ENCODE peak calls at places on chromosomes 1 and 21, in five cellular contexts. Q, M, U, Z and K are unnamed samples.

GRCh38 chr1:37931148-37931492 is 15.7 kb downstream of the INPP5B start:
- DNase-seq in M (no peak), U (no peak), Z (no peak), Q (no peak), K (no peak)

GRCh38 chr1:54950361-54951163 is 29.9 kb upstream of the TMEM61 start:
- DNase-seq in U (peak; percentile 70), Q (peak; percentile 80), Z (peak; percentile 76), M (peak; percentile 79), K (peak; percentile 63)

GRCh38 chr1:56912325-56912724 is 53.5 kb downstream of the C8B start:
- DNase-seq in M (no peak), U (no peak), Q (no peak), Z (no peak), K (no peak)

GRCh38 chr1:227219715-227220292 is 98.5 kb downstream of the CDC42BPA start:
- DNase-seq in Q (no peak), M (no peak), U (no peak), Z (no peak), K (no peak)

GRCh38 chr21:44295163-44295601 is 4.7 kb upstream of the PFKL start:
- DNase-seq in Q (no peak), M (no peak), Z (no peak), U (no peak), K (no peak)

GRCh38 chr1:38527373-38527966 is 332.1 kb downstream of the RRAGC start:
- DNase-seq in U (no peak), M (no peak), Q (no peak), Z (no peak), K (no peak)

GRCh38 chr1:241022366-241022765 is 334.6 kb downstream of the RGS7 start:
- DNase-seq in M (no peak), Z (no peak), U (no peak), Q (no peak), K (no peak)

GRCh38 chr21:37082375-37082774 is 9.3 kb downstream of the TTC3 start:
- DNase-seq in Q (no peak), M (no peak), U (no peak), Z (no peak), K (no peak)

GRCh38 chr1:244276646-244277045 is 175.1 kb downstream of the ADSS2 start:
- DNase-seq in M (peak; percentile 38), U (no peak), Z (no peak), Q (no peak), K (no peak)

GRCh38 chr1:200184196-200184595 is 156.7 kb downstream of the NR5A2 start:
- DNase-seq in U (no peak), M (peak; percentile 88), Q (peak; percentile 92), Z (no peak), K (no peak)

GRCh38 chr1:167564592-167564991 is 11.0 kb upstream of the CREG1 start:
- DNase-seq in Q (no peak), U (no peak), M (no peak), Z (no peak), K (no peak)

GRCh38 chr1:42844592-42845140 is 1.7 kb upstream of the ZNF691 start:
- DNase-seq in M (no peak), Q (no peak), Z (no peak), U (no peak), K (no peak)

GRCh38 chr21:29233611-29234540 is 64.8 kb upstream of the BACH1 start:
- DNase-seq in M (no peak), Q (no peak), Z (no peak), U (no peak), K (peak; percentile 92)

GRCh38 chr1:210360852-210361477 is 32.3 kb downstream of the HHAT start:
- DNase-seq in Q (no peak), M (no peak), U (peak; percentile 44), Z (peak; percentile 53), K (no peak)

GRCh38 chr1:36161656-36162531 is 5.9 kb downstream of the MAP7D1 start:
- DNase-seq in Z (no peak), U (no peak), Q (peak; percentile 32), M (no peak), K (no peak)

GRCh38 chr21:44737706-44738354 is 26.5 kb upstream of the TSPEAR start:
- DNase-seq in M (no peak), Q (no peak), Z (no peak), U (no peak), K (no peak)

GRCh38 chr1:87044840-87045239 is 130.4 kb downstream of the HS2ST1 start:
- DNase-seq in U (no peak), M (no peak), Z (no peak), Q (no peak), K (no peak)

GRCh38 chr1:113314600-113314999 is 75.7 kb upstream of the MAGI3 start:
- DNase-seq in M (no peak), U (no peak), Z (no peak), Q (no peak), K (no peak)

GRCh38 chr1:194512957-194513356 is 1326.5 kb upstream of the B3GALT2 start:
- DNase-seq in Q (no peak), M (no peak), Z (no peak), U (no peak), K (no peak)

GRCh38 chr1:211613108-211613947 is 34.4 kb upstream of the SLC30A1 start:
- DNase-seq in U (peak; percentile 75), Z (no peak), M (peak; percentile 93), Q (peak; percentile 83), K (no peak)

GRCh38 chr1:98749152-98749756 is 87.7 kb downstream of the SNX7 start:
- DNase-seq in Z (no peak), Q (no peak), U (no peak), M (no peak), K (no peak)

GRCh38 chr1:34684246-34684645 is 70.6 kb upstream of the GJB5 start:
- DNase-seq in Q (no peak), U (no peak), M (no peak), Z (no peak), K (no peak)

GRCh38 chr1:24325587-24326449 is 6.7 kb downstream of the GRHL3 start:
- DNase-seq in Q (no peak), Z (no peak), U (no peak), M (no peak), K (no peak)

GRCh38 chr1:191592111-191592510 is 566.2 kb upstream of the RGS18 start:
- DNase-seq in U (no peak), Q (no peak), M (no peak), Z (no peak), K (no peak)

GRCh38 chr1:45669379-45669778 is 17.0 kb downstream of the GPBP1L1 start:
- DNase-seq in Z (no peak), M (no peak), Q (no peak), U (no peak), K (no peak)

GRCh38 chr1:106435269-106435668 is 621.2 kb upstream of the PRMT6 start:
- DNase-seq in Q (no peak), Z (no peak), U (no peak), M (no peak), K (no peak)

GRCh38 chr1:11691302-11691914 is at the start of gene DRAXIN:
- DNase-seq in M (no peak), Q (no peak), Z (peak; percentile 93), U (no peak), K (peak; percentile 73)

DNA sequence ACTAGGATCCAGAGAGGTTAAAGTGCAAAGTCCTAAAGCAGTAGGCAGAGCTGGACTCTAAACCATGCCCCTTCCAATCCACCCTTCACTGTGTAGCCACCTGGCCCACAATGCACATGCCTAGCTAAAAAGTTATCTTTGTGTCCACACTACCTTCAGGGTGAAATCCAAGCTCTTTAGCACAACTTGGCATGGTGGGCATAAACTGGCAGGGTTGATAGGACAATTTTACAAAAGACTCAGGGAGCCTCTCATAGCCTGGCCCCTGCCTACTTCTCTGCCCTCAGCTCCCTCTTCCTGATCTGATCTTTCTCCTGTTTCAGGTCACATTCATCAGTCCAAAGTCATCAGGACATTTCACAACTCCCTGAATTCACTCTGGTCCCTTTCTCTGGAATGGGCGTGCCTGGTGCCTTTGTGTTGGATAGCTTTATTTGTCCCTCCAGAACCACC is 513.9 kb downstream of the OMA1 start:
- DNase-seq in U (no peak), Z (no peak), M (no peak), Q (no peak), K (no peak)
- H3K4me3 ChIP-seq in U (no peak overlapping the region), Z (no peak overlapping the region), M (no peak overlapping the region), Q (no peak overlapping the region), K (no peak overlapping the region)

DNA sequence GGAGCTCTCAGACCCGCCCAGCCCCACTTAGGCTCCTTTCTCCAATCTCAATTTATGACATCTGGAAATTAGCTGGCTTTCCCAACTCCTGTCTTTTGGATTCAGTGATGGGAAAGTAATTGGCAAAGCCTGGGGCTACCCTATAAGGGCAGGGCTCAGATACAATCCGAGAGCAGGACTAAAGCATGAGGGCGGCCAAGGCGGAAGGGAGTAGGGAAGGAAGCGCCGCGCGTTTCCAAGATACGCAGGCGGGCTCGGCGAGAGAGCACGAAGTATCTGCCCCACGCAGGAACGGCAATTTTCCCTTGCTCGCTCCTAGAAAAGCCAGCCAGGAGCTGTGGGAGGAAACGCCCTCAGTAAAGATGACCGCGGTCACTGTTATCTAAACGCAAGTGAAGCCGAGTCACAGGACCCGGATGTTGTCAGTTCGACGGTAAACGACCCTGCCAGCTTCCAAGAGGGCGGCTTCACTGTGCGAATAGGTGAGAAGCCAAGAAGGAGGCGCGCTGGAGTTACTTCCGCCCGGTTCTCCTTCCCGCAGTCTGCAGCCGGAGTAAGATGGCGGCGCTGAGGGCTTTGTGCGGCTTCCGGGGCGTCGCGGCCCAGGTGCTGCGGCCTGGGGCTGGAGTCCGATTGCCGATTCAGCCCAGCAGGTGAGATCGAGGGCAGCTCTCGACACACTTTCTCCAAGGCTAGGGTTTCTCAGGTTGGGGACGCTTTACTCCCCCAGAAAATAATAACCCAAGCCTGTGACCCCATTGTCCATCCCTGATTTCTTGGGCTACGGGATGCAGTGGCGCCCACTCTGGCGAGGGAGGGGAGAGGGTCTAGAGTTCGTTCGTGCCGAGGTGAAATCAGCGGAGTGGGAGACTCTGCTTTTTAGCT is at the start of gene NDUFS2:
- DNase-seq in Q (peak; percentile 99), U (peak; percentile 98), Z (peak; percentile 85), M (peak; percentile 99), K (peak; percentile 100)
- TF ChIP-seq CTCF in Q (no peak), U (peak; percentile 23), Z (peak; percentile 49), M (no peak), K (peak; percentile 63)

DNA sequence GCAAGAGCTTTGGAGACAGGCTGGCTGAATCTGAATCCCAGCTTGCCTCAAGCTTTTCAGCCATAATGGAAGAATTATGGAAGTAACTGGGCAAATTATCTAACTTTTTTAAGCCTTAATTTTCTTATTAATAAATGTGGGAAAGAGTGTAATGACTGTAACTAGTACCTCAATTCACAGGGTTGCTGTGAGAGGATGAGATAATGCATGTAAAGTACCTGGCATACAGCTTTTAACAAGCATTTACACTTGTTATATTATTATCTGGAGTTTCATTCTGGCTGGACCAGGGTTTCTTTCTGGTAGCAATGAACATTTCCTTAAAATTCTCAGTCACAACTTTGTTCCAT is 15.9 kb upstream of the TNFSF4 start:
- DNase-seq in M (no peak), U (no peak), Z (no peak), Q (no peak), K (no peak)
- H3K27ac ChIP-seq in M (no peak overlapping the region), U (no peak overlapping the region), Z (no peak overlapping the region), Q (no peak overlapping the region), K (no peak overlapping the region)

GRCh38 chr1:59144959-59145358 is 151.9 kb upstream of the FGGY start:
- DNase-seq in U (no peak), M (no peak), Q (no peak), Z (no peak), K (no peak)

GRCh38 chr1:59142663-59143487 is 154.0 kb upstream of the FGGY start:
- DNase-seq in M (no peak), Q (no peak), U (peak; percentile 88), Z (no peak), K (no peak)

GRCh38 chr1:59146651-59147358 is 150.1 kb upstream of the FGGY start:
- DNase-seq in Z (peak; percentile 56), M (peak; percentile 54), Q (peak; percentile 76), U (no peak), K (no peak)

GRCh38 chr1:59143824-59144223 is 153.1 kb upstream of the FGGY start:
- DNase-seq in Z (no peak), U (no peak), Q (no peak), M (no peak), K (no peak)

GRCh38 chr1:59146056-59146455 is 150.8 kb upstream of the FGGY start:
- DNase-seq in Q (no peak), Z (no peak), M (no peak), U (no peak), K (no peak)
- H3K4me3 ChIP-seq in Q (peak overlapping the region; percentile 71), Z (no peak overlapping the region), M (peak overlapping the region; percentile 80), U (peak overlapping the region; percentile 58), K (no peak overlapping the region)